ENCODE peak calls at places on chromosomes 2 and 18, in six cellular contexts. One of them, this sample, is unnamed.
A peak's percentile ranks its signal among the peaks of the same experiment; 100 is the strongest.

GRCh38 chr18:3799515-3799914 is 349.5 kb downstream of the TGIF1 start:
- DNase-seq in HCT116: no peak
- DNase-seq in HepG2: no peak
- DNase-seq in A549: no peak
- DNase-seq in SK-N-SH: no peak
- DNase-seq in K562: no peak
- DNase-seq in this sample: no peak

GRCh38 chr2:17800219-17800618 is 16.0 kb upstream of the MSGN1 start:
- DNase-seq in HCT116: no peak
- DNase-seq in K562: no peak
- DNase-seq in SK-N-SH: no peak
- DNase-seq in A549: no peak
- DNase-seq in HepG2: peak; percentile 76
- DNase-seq in this sample: no peak

GRCh38 chr18:2907459-2908145 is 60.8 kb downstream of the EMILIN2 start:
- DNase-seq in SK-N-SH: peak; percentile 32
- DNase-seq in A549: no peak
- DNase-seq in HCT116: no peak
- DNase-seq in HepG2: no peak
- DNase-seq in K562: no peak
- DNase-seq in this sample: no peak

GRCh38 chr2:114543106-114543806 is 100.8 kb downstream of the DPP10 start:
- DNase-seq in HepG2: peak; percentile 68
- DNase-seq in K562: no peak
- DNase-seq in A549: no peak
- DNase-seq in HCT116: no peak
- DNase-seq in SK-N-SH: no peak
- DNase-seq in this sample: no peak

GRCh38 chr18:68448736-68449135 is 266.2 kb downstream of the TMX3 start:
- DNase-seq in HCT116: no peak
- DNase-seq in SK-N-SH: no peak
- DNase-seq in HepG2: no peak
- DNase-seq in A549: no peak
- DNase-seq in K562: no peak
- DNase-seq in this sample: no peak

GRCh38 chr2:225400060-225400511 is 576 bp downstream of the NYAP2 start:
- DNase-seq in HCT116: no peak
- DNase-seq in K562: no peak
- DNase-seq in SK-N-SH: peak; percentile 17
- DNase-seq in HepG2: peak; percentile 9
- DNase-seq in A549: peak; percentile 1
- DNase-seq in this sample: no peak

GRCh38 chr2:235500761-235501662 is 7.2 kb downstream of the AGAP1 start:
- DNase-seq in SK-N-SH: no peak
- DNase-seq in A549: peak; percentile 43
- DNase-seq in K562: no peak
- DNase-seq in HCT116: no peak
- DNase-seq in HepG2: no peak
- DNase-seq in this sample: no peak

GRCh38 chr18:73318732-73319479 is 451.1 kb upstream of the NETO1 start:
- DNase-seq in A549: no peak
- DNase-seq in SK-N-SH: no peak
- DNase-seq in K562: no peak
- DNase-seq in HepG2: no peak
- DNase-seq in HCT116: no peak
- DNase-seq in this sample: no peak

GRCh38 chr18:45517181-45517741 is 98.0 kb upstream of the SLC14A2 start:
- DNase-seq in K562: no peak
- DNase-seq in A549: no peak
- DNase-seq in HepG2: no peak
- DNase-seq in HCT116: no peak
- DNase-seq in SK-N-SH: no peak
- DNase-seq in this sample: no peak

GRCh38 chr2:157691131-157691530 is 62.5 kb upstream of the ACVR1C start:
- DNase-seq in SK-N-SH: no peak
- DNase-seq in HCT116: no peak
- DNase-seq in HepG2: no peak
- DNase-seq in A549: no peak
- DNase-seq in K562: no peak
- DNase-seq in this sample: no peak

GRCh38 chr18:23324861-23325260 is 128.2 kb upstream of the RIOK3 start:
- DNase-seq in HepG2: no peak
- DNase-seq in HCT116: no peak
- DNase-seq in SK-N-SH: no peak
- DNase-seq in A549: no peak
- DNase-seq in K562: no peak
- DNase-seq in this sample: no peak

GRCh38 chr2:217827430-217828201 is 175.2 kb downstream of the TNS1 start:
- DNase-seq in A549: no peak
- DNase-seq in HepG2: no peak
- DNase-seq in SK-N-SH: no peak
- DNase-seq in HCT116: no peak
- DNase-seq in K562: peak; percentile 74
- DNase-seq in this sample: no peak

GRCh38 chr2:69255760-69256159 is 131.3 kb downstream of the GFPT1 start:
- DNase-seq in SK-N-SH: no peak
- DNase-seq in HCT116: no peak
- DNase-seq in A549: no peak
- DNase-seq in K562: no peak
- DNase-seq in HepG2: no peak
- DNase-seq in this sample: no peak

GRCh38 chr18:51030537-51031258 is 685 bp downstream of the SMAD4 start:
- DNase-seq in HepG2: peak; percentile 41
- DNase-seq in K562: no peak
- DNase-seq in SK-N-SH: peak; percentile 90
- DNase-seq in A549: peak; percentile 31
- DNase-seq in HCT116: no peak
- DNase-seq in this sample: no peak

GRCh38 chr18:53033128-53033527 is 693.1 kb downstream of the DCC start:
- DNase-seq in K562: no peak
- DNase-seq in HepG2: no peak
- DNase-seq in SK-N-SH: no peak
- DNase-seq in HCT116: no peak
- DNase-seq in A549: no peak
- DNase-seq in this sample: no peak

GRCh38 chr2:239081046-239081445 is 233.2 kb downstream of the TWIST2 start:
- DNase-seq in K562: no peak
- DNase-seq in A549: no peak
- DNase-seq in SK-N-SH: no peak
- DNase-seq in HCT116: no peak
- DNase-seq in HepG2: no peak
- DNase-seq in this sample: no peak

GRCh38 chr2:126739093-126739492 is 83.1 kb downstream of the GYPC start:
- DNase-seq in HCT116: no peak
- DNase-seq in K562: no peak
- DNase-seq in HepG2: no peak
- DNase-seq in SK-N-SH: no peak
- DNase-seq in A549: no peak
- DNase-seq in this sample: no peak

GRCh38 chr2:197293252-197294007 is 17.1 kb downstream of the ANKRD44 start:
- DNase-seq in A549: no peak
- DNase-seq in SK-N-SH: no peak
- DNase-seq in HepG2: no peak
- DNase-seq in HCT116: no peak
- DNase-seq in K562: no peak
- DNase-seq in this sample: no peak

GRCh38 chr18:23137093-23137640 is 1.9 kb downstream of the CABLES1 start:
- DNase-seq in A549: no peak
- DNase-seq in SK-N-SH: no peak
- DNase-seq in K562: no peak
- DNase-seq in HepG2: no peak
- DNase-seq in HCT116: no peak
- DNase-seq in this sample: no peak

GRCh38 chr2:151379191-151379590 is 21.8 kb downstream of the TNFAIP6 start:
- DNase-seq in HCT116: no peak
- DNase-seq in K562: no peak
- DNase-seq in HepG2: no peak
- DNase-seq in A549: no peak
- DNase-seq in SK-N-SH: no peak
- DNase-seq in this sample: no peak

GRCh38 chr18:59460060-59460395 is 101.0 kb upstream of the LMAN1 start:
- DNase-seq in K562: no peak
- DNase-seq in HepG2: no peak
- DNase-seq in HCT116: no peak
- DNase-seq in SK-N-SH: peak; percentile 36
- DNase-seq in A549: no peak
- DNase-seq in this sample: no peak

GRCh38 chr18:59459352-59460059 is 100.4 kb upstream of the LMAN1 start:
- DNase-seq in A549: peak; percentile 17
- DNase-seq in HCT116: peak; percentile 10
- DNase-seq in SK-N-SH: peak; percentile 45
- DNase-seq in HepG2: peak; percentile 16
- DNase-seq in K562: peak; percentile 35
- DNase-seq in this sample: no peak

GRCh38 chr18:59456657-59457056 is 97.6 kb upstream of the LMAN1 start:
- DNase-seq in HepG2: no peak
- DNase-seq in SK-N-SH: no peak
- DNase-seq in A549: no peak
- DNase-seq in K562: no peak
- DNase-seq in HCT116: no peak
- DNase-seq in this sample: no peak

GRCh38 chr18:59461171-59461570 is 102.1 kb upstream of the LMAN1 start:
- DNase-seq in SK-N-SH: no peak
- DNase-seq in HCT116: no peak
- DNase-seq in HepG2: no peak
- DNase-seq in A549: no peak
- DNase-seq in K562: no peak
- DNase-seq in this sample: no peak

DNA sequence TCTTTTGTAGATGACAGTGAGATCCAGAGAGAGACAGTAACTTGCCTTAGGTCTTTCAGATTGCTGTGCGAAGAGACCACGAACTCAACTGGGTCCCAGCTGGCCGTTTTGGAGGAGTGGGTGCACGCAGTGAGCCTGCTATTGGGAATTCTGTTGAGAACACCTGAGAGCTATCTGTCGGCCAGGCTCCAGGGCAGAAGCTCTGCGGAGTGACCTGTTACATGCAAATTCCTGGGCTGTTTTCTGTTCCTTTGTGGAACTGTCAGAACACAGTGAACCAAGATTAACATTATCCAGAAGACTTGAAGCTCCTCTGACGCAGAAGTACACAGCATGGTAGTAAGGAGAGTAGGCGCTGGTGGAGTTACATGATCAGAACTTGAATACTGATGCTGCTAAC is 99.5 kb upstream of the LMAN1 start:
- DNase-seq in HCT116: no peak
- DNase-seq in K562: no peak
- DNase-seq in SK-N-SH: no peak
- DNase-seq in HepG2: no peak
- DNase-seq in A549: no peak
- DNase-seq in this sample: no peak
- TF ChIP-seq REST in HCT116: no peak
- TF ChIP-seq REST in K562: no peak
- TF ChIP-seq REST in SK-N-SH: no peak
- TF ChIP-seq REST in HepG2: no peak
- TF ChIP-seq REST in A549: no peak
- TF ChIP-seq REST in this sample: no peak

DNA sequence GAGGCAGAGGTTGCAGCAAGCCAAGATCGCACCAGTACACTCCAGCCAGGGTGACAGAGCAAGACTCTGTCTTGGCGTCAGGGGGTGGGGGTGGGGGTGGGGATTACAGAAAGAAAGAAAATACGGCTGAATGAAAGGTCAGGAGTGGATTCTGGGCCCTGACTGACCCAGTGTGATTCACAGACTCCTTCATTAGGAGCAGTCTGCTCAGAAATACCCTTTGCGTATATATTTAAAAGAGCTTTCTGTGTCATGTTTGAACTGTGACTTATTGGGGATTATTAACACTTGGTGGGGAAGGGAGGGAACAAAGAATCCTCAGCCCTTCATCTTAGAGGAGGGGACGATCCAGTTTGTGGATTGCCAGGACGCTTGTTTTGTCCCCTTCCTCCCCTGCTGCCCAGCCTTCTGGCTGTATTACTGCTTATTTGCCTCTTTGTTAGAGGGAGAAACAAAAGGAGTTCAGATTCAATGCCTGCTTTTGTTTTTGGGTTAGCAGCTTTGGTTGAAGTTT is 118.2 kb downstream of the FMNL2 start:
- DNase-seq in SK-N-SH: no peak
- DNase-seq in HepG2: peak; percentile 54
- DNase-seq in K562: no peak
- DNase-seq in HCT116: no peak
- DNase-seq in A549: no peak
- DNase-seq in this sample: no peak
- H3K4me3 ChIP-seq in SK-N-SH: no peak overlapping the region
- H3K4me3 ChIP-seq in HepG2: no peak overlapping the region
- H3K4me3 ChIP-seq in K562: no peak overlapping the region
- H3K4me3 ChIP-seq in HCT116: no peak overlapping the region
- H3K4me3 ChIP-seq in A549: no peak overlapping the region
- H3K4me3 ChIP-seq in this sample: no peak overlapping the region

DNA sequence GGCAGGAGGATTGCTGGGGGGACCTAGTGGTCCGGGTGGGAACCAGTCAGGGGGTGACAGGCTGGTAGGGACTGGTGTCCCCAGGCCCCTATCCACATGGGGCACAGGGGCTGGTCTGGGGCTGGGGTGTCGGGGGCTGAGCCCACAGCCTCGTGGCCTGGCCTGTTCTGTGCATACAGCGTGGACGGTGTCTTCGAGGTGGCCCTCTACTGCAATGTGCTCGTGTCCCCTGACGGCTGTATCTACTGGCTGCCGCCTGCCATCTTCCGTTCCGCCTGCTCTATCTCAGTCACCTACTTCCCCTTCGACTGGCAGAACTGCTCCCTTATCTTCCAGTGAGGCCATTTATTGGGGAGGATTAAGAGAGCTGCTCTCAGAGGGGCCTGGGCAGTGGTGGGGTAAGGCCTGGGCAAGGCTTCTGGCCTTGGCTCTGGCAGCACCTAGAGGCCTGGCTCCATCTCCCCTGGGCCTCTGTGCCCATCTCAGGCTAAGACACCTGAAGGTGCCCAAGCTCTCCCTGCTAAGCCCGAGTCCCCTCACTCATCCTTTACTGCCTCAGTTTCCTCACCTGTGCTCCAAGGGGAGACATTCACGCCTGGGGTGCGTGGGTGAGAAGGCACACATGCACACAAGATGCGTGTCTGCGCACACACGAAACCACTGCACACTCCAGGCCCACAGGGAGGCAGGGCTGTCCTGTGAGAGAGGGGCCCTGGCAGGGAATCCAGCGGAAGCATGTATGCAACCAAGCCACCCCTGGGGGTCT is 1.9 kb downstream of the CHRNG start:
- DNase-seq in A549: no peak
- DNase-seq in SK-N-SH: peak; percentile 42
- DNase-seq in HCT116: no peak
- DNase-seq in K562: no peak
- DNase-seq in HepG2: no peak
- DNase-seq in this sample: no peak
- TF ChIP-seq REST in A549: no peak
- TF ChIP-seq REST in SK-N-SH: no peak
- TF ChIP-seq REST in HCT116: no peak
- TF ChIP-seq REST in K562: no peak
- TF ChIP-seq REST in HepG2: no peak
- TF ChIP-seq REST in this sample: no peak

DNA sequence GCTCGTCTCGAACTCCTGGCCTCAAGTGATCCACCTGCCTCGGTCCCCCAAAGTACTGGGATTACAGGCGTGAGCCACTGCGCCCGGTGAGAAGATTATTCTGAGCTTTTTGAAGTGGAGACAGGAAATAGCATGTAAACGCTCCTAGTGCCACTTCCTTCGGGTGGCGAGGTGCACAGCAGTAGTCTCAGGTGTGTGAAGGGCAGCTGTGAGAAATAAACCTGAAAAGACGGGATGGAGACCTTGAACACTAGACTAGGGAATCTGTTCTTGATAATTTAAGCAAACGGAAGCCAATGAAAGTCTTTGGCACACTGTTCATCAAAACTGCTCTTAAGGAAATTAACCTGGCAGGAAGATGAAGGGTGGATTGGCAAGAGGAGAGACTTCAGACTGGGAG is 444 bp upstream of the PLEKHH2 start:
- DNase-seq in K562: no peak
- DNase-seq in SK-N-SH: no peak
- DNase-seq in HCT116: no peak
- DNase-seq in A549: no peak
- DNase-seq in HepG2: no peak
- DNase-seq in this sample: no peak
- H3K4me3 ChIP-seq in K562: peak overlapping the region; percentile 78
- H3K4me3 ChIP-seq in SK-N-SH: peak overlapping the region; percentile 76
- H3K4me3 ChIP-seq in HCT116: peak overlapping the region; percentile 76
- H3K4me3 ChIP-seq in A549: peak overlapping the region; percentile 80
- H3K4me3 ChIP-seq in HepG2: peak overlapping the region; percentile 87
- H3K4me3 ChIP-seq in this sample: peak overlapping the region; percentile 67

This sample was measured in Panc1.